ENCODE peak calls at places on chromosomes 6 and 20, in four cellular contexts. J is kidney, U is mammary epithelial cell, F is fibroblast of lung. X is an unnamed sample.

GRCh38 chr20:46130534-46130933 is 12.4 kb downstream of the CD40 start:
- DNase-seq in F (no peak), U (no peak), J (peak; percentile 51), X (no peak)

GRCh38 chr20:50478162-50479036 is 31.8 kb upstream of the PTPN1 start:
- DNase-seq in U (peak; percentile 43), J (peak; percentile 86), F (peak; percentile 40), X (no peak)

GRCh38 chr20:18613553-18613952 is 25.7 kb downstream of the DTD1 start:
- DNase-seq in J (no peak), F (no peak), U (peak; percentile 86), X (no peak)

GRCh38 chr6:42704251-42704936 is 18.0 kb downstream of the PRPH2 start:
- DNase-seq in F (peak; percentile 72), U (no peak), J (peak; percentile 77), X (no peak)

GRCh38 chr6:149248688-149249369 is 68.7 kb upstream of the TAB2 start:
- DNase-seq in J (no peak), F (no peak), U (peak; percentile 27), X (no peak)

GRCh38 chr6:25640446-25640845 is 11.6 kb upstream of the SCGN start:
- DNase-seq in J (no peak), U (no peak), F (no peak), X (no peak)

GRCh38 chr6:133407320-133408100 is 166.4 kb downstream of the EYA4 start:
- DNase-seq in F (no peak), J (no peak), U (no peak), X (no peak)

GRCh38 chr6:142413111-142413510 is 111.3 kb downstream of the ADGRG6 start:
- DNase-seq in U (no peak), J (no peak), F (no peak), X (no peak)

GRCh38 chr6:76592561-76592960 is 520.1 kb upstream of the IMPG1 start:
- DNase-seq in J (no peak), F (no peak), U (no peak), X (no peak)

GRCh38 chr6:151197556-151197955 is 42.2 kb upstream of the AKAP12 start:
- DNase-seq in U (no peak), F (no peak), J (no peak), X (no peak)

GRCh38 chr6:110422444-110422822 is 7.1 kb upstream of the DDO start:
- DNase-seq in J (no peak), U (no peak), F (peak; percentile 20), X (no peak)

DNA sequence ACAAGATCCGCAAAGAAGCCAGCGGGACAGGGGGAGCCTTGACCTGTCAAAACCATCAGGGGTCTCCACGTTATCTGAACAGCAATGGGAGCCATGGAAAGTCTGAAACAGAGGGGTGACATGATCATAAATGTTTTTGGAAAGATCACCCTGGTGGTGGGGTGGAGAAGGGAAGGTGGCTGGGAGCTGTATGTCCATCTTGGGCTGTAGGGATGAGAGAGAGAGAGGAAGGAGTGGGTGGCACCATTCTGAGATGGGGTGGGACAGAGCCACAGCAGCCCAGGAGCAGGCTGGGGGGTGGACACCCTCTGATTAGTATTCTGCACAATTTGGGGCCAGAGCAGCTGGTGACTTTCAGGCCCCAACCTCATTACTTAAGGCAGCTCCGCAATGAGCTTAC is 30.1 kb downstream of the ANKRD60 start:
- DNase-seq in U (no peak), F (no peak), J (no peak), X (no peak)
- TF ChIP-seq CTCF in U (no peak), F (no peak), J (no peak), X (no peak)

DNA sequence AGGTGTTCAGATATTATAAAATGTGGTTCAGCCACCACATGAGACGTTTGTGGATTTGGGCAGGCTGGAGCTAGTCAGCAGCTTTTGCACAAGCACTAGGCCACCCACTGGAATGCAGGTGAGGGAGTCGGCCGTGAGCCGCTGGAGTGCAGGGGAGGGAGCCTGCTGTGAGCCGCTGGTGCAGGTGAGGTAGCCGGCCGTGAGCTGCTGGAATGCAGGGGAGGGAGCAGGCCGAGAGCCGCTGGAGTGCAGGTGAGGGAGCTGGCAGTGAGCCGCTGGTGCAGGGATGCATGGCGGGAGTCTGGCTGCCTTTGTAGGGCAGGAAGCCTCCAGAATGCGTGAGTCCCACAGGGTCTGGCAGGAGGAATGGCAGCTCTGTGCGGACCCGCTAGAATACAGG is 1907.6 kb upstream of the DEFB115 start:
- DNase-seq in J (no peak), U (no peak), F (no peak), X (no peak)
- H3K9me3 ChIP-seq in J (no peaks in the 10 kb centered on the region), U (peaks cover 28% of the 10 kb centered on the region), F (no peaks in the 10 kb centered on the region), X (no peaks in the 10 kb centered on the region)

DNA sequence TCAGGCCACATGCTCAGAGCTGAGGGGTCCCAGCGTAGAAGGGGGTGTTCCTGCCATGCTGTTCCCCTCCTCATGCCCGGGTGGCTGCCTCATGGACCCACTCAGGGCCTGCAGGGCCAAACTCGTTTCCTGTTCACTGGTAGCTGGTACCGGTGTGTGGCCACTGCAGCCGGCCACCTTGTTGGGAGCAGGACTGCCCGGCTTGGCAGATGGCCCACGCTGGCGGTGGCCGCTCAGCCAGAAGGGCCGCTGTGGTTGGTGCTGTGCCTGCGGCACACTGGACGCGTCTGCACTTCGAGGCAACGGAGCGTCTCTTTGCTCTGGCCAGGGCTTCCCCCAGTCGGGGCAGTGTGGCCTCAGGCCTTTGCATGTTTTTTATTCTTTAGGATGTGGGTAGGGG is 10.0 kb upstream of the COL20A1 start:
- DNase-seq in U (no peak), J (no peak), F (no peak), X (no peak)
- H3K9ac ChIP-seq in U (no peak overlapping the region), J (no peak overlapping the region), F (no peak overlapping the region), X (no peak overlapping the region)

DNA sequence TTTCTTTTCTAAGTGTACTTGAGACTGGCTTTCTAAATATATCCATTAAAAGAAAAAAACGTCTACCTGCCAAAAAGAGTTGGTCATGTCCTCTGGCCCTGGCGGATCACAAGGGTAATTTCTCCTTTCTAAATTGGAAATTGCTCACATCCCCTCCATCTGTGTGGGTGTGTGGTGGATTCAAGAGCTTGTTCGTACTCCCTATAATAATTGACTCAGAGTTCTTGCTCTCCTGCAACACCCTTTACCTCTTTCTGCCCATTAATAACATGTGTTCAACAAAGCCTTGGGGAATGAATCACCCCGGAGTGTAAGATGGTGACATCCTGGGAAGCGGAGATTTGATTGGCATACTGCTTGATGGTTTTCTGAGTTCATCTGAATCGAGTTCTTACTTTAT is 263.8 kb downstream of the ALDH8A1 start:
- DNase-seq in J (no peak), U (peak; percentile 95), F (peak; percentile 7), X (no peak)
- TF ChIP-seq CTCF in J (no peak), U (no peak), F (no peak), X (no peak)